ENCODE peak calls at places on chromosome 21, in four cellular contexts. One of them, this sample, is unnamed.

GRCh38 chr21:42313501-42313969 is 1.7 kb downstream of the TFF3 start:
- DNase-seq in stimulated activated CD4-positive, alpha-beta T cell treated with anti-CD3 and anti-CD28 coated beads, Interleukin-2, amount 100 ng/mL, for 48 hours: no peak
- DNase-seq in body of pancreas: no peak
- DNase-seq in amygdala: no peak
- DNase-seq in this sample: peak; percentile 87

GRCh38 chr21:45012661-45013270 is 61.6 kb upstream of the ADARB1 start:
- DNase-seq in stimulated activated CD4-positive, alpha-beta T cell treated with anti-CD3 and anti-CD28 coated beads, Interleukin-2, amount 100 ng/mL, for 48 hours: no peak
- DNase-seq in body of pancreas: no peak
- DNase-seq in amygdala: no peak
- DNase-seq in this sample: peak; percentile 43

GRCh38 chr21:37564924-37565529 is 198.5 kb downstream of the DYRK1A start:
- DNase-seq in stimulated activated CD4-positive, alpha-beta T cell treated with anti-CD3 and anti-CD28 coated beads, Interleukin-2, amount 100 ng/mL, for 48 hours: no peak
- DNase-seq in body of pancreas: peak; percentile 37
- DNase-seq in amygdala: no peak
- DNase-seq in this sample: no peak

GRCh38 chr21:42258150-42258884 is 39.4 kb downstream of the ABCG1 start:
- DNase-seq in stimulated activated CD4-positive, alpha-beta T cell treated with anti-CD3 and anti-CD28 coated beads, Interleukin-2, amount 100 ng/mL, for 48 hours: peak; percentile 79
- DNase-seq in body of pancreas: peak; percentile 77
- DNase-seq in amygdala: peak; percentile 46
- DNase-seq in this sample: peak; percentile 83

GRCh38 chr21:39232926-39233325 is 49.7 kb upstream of the PSMG1 start:
- DNase-seq in stimulated activated CD4-positive, alpha-beta T cell treated with anti-CD3 and anti-CD28 coated beads, Interleukin-2, amount 100 ng/mL, for 48 hours: no peak
- DNase-seq in body of pancreas: no peak
- DNase-seq in amygdala: no peak
- DNase-seq in this sample: no peak

GRCh38 chr21:28798798-28799197 is 193.9 kb downstream of the LTN1 start:
- DNase-seq in stimulated activated CD4-positive, alpha-beta T cell treated with anti-CD3 and anti-CD28 coated beads, Interleukin-2, amount 100 ng/mL, for 48 hours: no peak
- DNase-seq in body of pancreas: no peak
- DNase-seq in amygdala: no peak
- DNase-seq in this sample: no peak

GRCh38 chr21:44428281-44428942 is 26.9 kb upstream of the LRRC3 start:
- DNase-seq in stimulated activated CD4-positive, alpha-beta T cell treated with anti-CD3 and anti-CD28 coated beads, Interleukin-2, amount 100 ng/mL, for 48 hours: peak; percentile 58
- DNase-seq in body of pancreas: peak; percentile 31
- DNase-seq in amygdala: no peak
- DNase-seq in this sample: peak; percentile 88

GRCh38 chr21:34670220-34670961 is 1.6 kb downstream of the CLIC6 start:
- DNase-seq in stimulated activated CD4-positive, alpha-beta T cell treated with anti-CD3 and anti-CD28 coated beads, Interleukin-2, amount 100 ng/mL, for 48 hours: no peak
- DNase-seq in body of pancreas: no peak
- DNase-seq in amygdala: no peak
- DNase-seq in this sample: peak; percentile 60

GRCh38 chr21:32921632-32922230 is 104.0 kb upstream of the OLIG2 start:
- DNase-seq in stimulated activated CD4-positive, alpha-beta T cell treated with anti-CD3 and anti-CD28 coated beads, Interleukin-2, amount 100 ng/mL, for 48 hours: peak; percentile 59
- DNase-seq in body of pancreas: no peak
- DNase-seq in amygdala: no peak
- DNase-seq in this sample: peak; percentile 44

GRCh38 chr21:38869196-38869595 is 63.5 kb downstream of the ETS2 start:
- DNase-seq in stimulated activated CD4-positive, alpha-beta T cell treated with anti-CD3 and anti-CD28 coated beads, Interleukin-2, amount 100 ng/mL, for 48 hours: no peak
- DNase-seq in body of pancreas: peak; percentile 11
- DNase-seq in amygdala: no peak
- DNase-seq in this sample: no peak

This sample was measured in colonic mucosa.